ENCODE peak calls at places on chromosomes 12 and 14, in four cellular contexts. X, J, N and L are unnamed samples. For H3K36me3 and H3K9me3, the result is how much of the 10 kb centered on the place peaks cover.

GRCh38 chr14:51211149-51211548 is 28.9 kb upstream of the TMX1 start:
- DNase-seq in X (no peak), J (no peak), N (peak), L (no peak)

GRCh38 chr12:79988368-79988767 is 53.5 kb upstream of the PPP1R12A start:
- DNase-seq in J (no peak), X (no peak), N (peak), L (no peak)

GRCh38 chr14:51291016-51291415 is 51.0 kb downstream of the TMX1 start:
- DNase-seq in N (no peak), J (no peak), X (no peak), L (no peak)

GRCh38 chr14:106491851-106492250 is 965.5 kb downstream of the TMEM121 start:
- DNase-seq in J (no peak), N (no peak), X (no peak), L (peak)

GRCh38 chr12:49190317-49190716 is 1.4 kb upstream of the TUBA1A start:
- DNase-seq in J (no peak), N (no peak), X (no peak), L (no peak)

GRCh38 chr14:60815371-60815770 is 80.8 kb downstream of the MNAT1 start:
- DNase-seq in N (no peak), X (no peak), J (no peak), L (no peak)

GRCh38 chr12:115312901-115313300 is 628.9 kb upstream of the TBX3 start:
- DNase-seq in N (no peak), X (no peak), J (no peak), L (no peak)

GRCh38 chr12:53452159-53453077 is 516 bp downstream of the PCBP2 start:
- DNase-seq in N (peak), X (peak), J (peak), L (peak)

GRCh38 chr12:65619018-65619417 is 205.3 kb upstream of the HMGA2 start:
- DNase-seq in N (no peak), J (no peak), X (no peak), L (no peak)

GRCh38 chr14:56144176-56144575 is 26.0 kb downstream of the PELI2 start:
- DNase-seq in X (no peak), N (no peak), J (no peak), L (no peak)

GRCh38 chr14:65847065-65847847 is 434.7 kb downstream of the FUT8 start:
- DNase-seq in N (no peak), X (no peak), J (no peak), L (no peak)

GRCh38 chr12:51127050-51127729 is 43.8 kb upstream of the CSRNP2 start:
- DNase-seq in N (peak), J (no peak), X (no peak), L (no peak)

GRCh38 chr12:7555752-7556151 is 52.2 kb upstream of the CD163 start:
- DNase-seq in J (peak), X (no peak), N (peak), L (no peak)

GRCh38 chr12:96197503-96198272 is 3.5 kb downstream of the ELK3 start:
- DNase-seq in J (peak), X (no peak), N (peak), L (no peak)

GRCh38 chr14:72731252-72732020 is 162.5 kb downstream of the DPF3 start:
- DNase-seq in N (no peak), J (no peak), X (no peak), L (no peak)

GRCh38 chr14:106493962-106494823 is 967.8 kb downstream of the TMEM121 start:
- DNase-seq in N (no peak), J (no peak), X (no peak), L (no peak)

GRCh38 chr12:1594045-1594294 is 411 bp downstream of the FBXL14 start:
- DNase-seq in N (no peak), X (peak), J (no peak), L (no peak)

GRCh38 chr12:1805441-1806081 is 14.8 kb upstream of the LRTM2 start:
- DNase-seq in X (no peak), J (no peak), N (no peak), L (no peak)

GRCh38 chr14:46136456-46136855 is 515.1 kb downstream of the RPL10L start:
- DNase-seq in X (no peak), J (peak), N (no peak), L (no peak)

GRCh38 chr14:73269729-73270651 is 32.7 kb downstream of the PAPLN start:
- DNase-seq in N (peak), X (no peak), J (peak), L (no peak)

GRCh38 chr12:92634730-92635129 is 68.1 kb upstream of the PLEKHG7 start:
- DNase-seq in N (no peak), X (no peak), J (no peak), L (no peak)

GRCh38 chr12:67451206-67451605 is 182.0 kb downstream of the CAND1 start:
- DNase-seq in N (no peak), X (no peak), J (no peak), L (no peak)

GRCh38 chr12:81617915-81618314 is 141.2 kb downstream of the PPFIA2 start:
- DNase-seq in N (no peak), J (no peak), X (no peak), L (no peak)

GRCh38 chr14:103712633-103713247 is 2.5 kb downstream of the XRCC3 start:
- DNase-seq in N (no peak), X (no peak), J (no peak), L (no peak)

GRCh38 chr12:96478011-96478410 is 11.4 kb upstream of the CFAP54 start:
- DNase-seq in N (no peak), X (no peak), J (no peak), L (no peak)

GRCh38 chr12:50220357-50221061 is 53.3 kb upstream of the CERS5 start:
- DNase-seq in X (no peak), J (peak), N (peak), L (no peak)

GRCh38 chr12:22543246-22544037 is 900 bp downstream of the C2CD5 start:
- DNase-seq in J (peak), X (peak), N (peak), L (no peak)

GRCh38 chr12:109440851-109441490 is 36.1 kb downstream of the KCTD10 start:
- DNase-seq in J (no peak), X (no peak), N (no peak), L (no peak)

GRCh38 chr12:79555006-79555925 is 135.5 kb downstream of the PAWR start:
- DNase-seq in J (peak), X (no peak), N (peak), L (no peak)

GRCh38 chr12:12684375-12685106 is 11.4 kb downstream of the GPR19 start:
- DNase-seq in X (no peak), N (peak), J (peak), L (no peak)

GRCh38 chr12:113128802-113129663 is 6.5 kb downstream of the RASAL1 start:
- DNase-seq in N (no peak), X (no peak), J (no peak), L (no peak)

GRCh38 chr12:109385339-109386078 is 37.8 kb downstream of the MYO1H start:
- DNase-seq in N (peak), X (peak), J (peak), L (no peak)

GRCh38 chr14:32129124-32129523 is 52.0 kb downstream of the ARHGAP5 start:
- DNase-seq in J (no peak), X (no peak), N (peak), L (no peak)

GRCh38 chr12:93540506-93540905 is 32.0 kb upstream of the SOCS2 start:
- DNase-seq in X (no peak), J (peak), N (no peak), L (no peak)

DNA sequence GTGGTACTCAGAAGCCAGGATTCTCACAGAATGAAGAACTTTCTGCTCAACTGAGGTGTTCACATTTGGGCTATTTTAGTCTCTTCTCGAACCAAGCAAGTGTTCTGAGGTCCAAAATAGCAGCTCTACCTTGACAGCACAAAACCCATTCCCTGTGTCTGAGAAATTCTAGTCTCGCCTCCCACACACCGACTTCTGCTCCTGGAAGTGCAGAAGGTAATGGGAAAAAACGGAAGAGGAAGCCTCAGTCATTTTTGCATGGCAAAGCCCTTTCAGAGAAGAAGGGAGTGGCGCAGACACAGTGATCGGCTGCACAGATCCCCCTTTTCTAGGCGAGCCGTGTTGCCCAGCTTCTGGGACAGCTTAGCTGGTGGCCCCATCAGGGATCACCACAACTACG is 31.2 kb upstream of the VPS33A start:
- DNase-seq in N (no peak), X (no peak), J (no peak), L (peak)
- H3K36me3 ChIP-seq in N (under half), X (under half), J (under half), L (half or more)

GRCh38 chr12:26937863-26938659 is at the start of the genes FGFR1OP2 and INTS13:
- DNase-seq in N (peak), J (peak), X (peak), L (peak)
- TF ChIP-seq POLR2A in N (peak), J (peak), X (peak), L (peak)

DNA sequence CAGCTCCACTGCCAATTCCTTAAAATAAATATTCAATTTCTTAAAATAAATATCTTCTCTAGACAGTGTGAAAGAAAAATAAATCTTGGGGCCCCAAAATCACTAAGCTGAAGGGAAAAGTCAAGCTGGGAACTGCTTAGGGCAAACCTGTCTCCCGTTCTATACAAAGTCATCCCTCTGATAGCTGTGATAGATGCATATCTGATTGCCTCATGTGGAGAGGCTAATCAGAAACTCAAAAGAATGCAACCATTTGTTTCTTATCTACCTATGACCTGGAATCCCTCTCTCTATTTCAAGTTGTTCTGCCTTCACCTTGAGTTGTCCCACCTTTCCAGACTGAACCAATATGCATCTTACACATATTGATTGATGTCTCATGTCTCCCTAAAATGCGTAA is 889.8 kb downstream of the TRHDE start:
- DNase-seq in N (no peak), X (no peak), J (no peak), L (no peak)
- H3K9me3 ChIP-seq in N (under half), X (under half), J (under half), L (under half)

GRCh38 chr14:94116701-94117100 is 6.2 kb downstream of the IFI27 start:
- DNase-seq in N (no peak), X (no peak), J (no peak), L (no peak)

GRCh38 chr14:94119071-94119470 is 8.5 kb downstream of the IFI27 start:
- DNase-seq in X (peak), J (no peak), N (no peak), L (no peak)

GRCh38 chr14:94115631-94116030 is 5.1 kb downstream of the IFI27 start:
- DNase-seq in J (no peak), N (no peak), X (no peak), L (no peak)

GRCh38 chr14:94115068-94115591 is 4.6 kb downstream of the IFI27 start:
- DNase-seq in N (no peak), J (peak), X (peak), L (no peak)

GRCh38 chr14:94117856-94118255 is 7.3 kb downstream of the IFI27 start:
- DNase-seq in J (no peak), X (peak), N (no peak), L (no peak)
- H3K36me3 ChIP-seq in J (under half), X (under half), N (under half), L (under half)

GRCh38 chr12:5493018-5493417 is 61.1 kb downstream of the NTF3 start:
- DNase-seq in J (no peak), X (no peak), N (no peak), L (no peak)

GRCh38 chr12:5498081-5498480 is 66.2 kb downstream of the NTF3 start:
- DNase-seq in X (no peak), J (no peak), N (peak), L (no peak)

GRCh38 chr12:5492562-5492961 is 60.7 kb downstream of the NTF3 start:
- DNase-seq in N (no peak), X (no peak), J (no peak), L (no peak)

GRCh38 chr12:5497329-5498058 is 65.6 kb downstream of the NTF3 start:
- DNase-seq in J (no peak), N (peak), X (no peak), L (no peak)

GRCh38 chr12:5494343-5494742 is 62.4 kb downstream of the NTF3 start:
- DNase-seq in J (no peak), N (no peak), X (no peak), L (no peak)
- TF ChIP-seq POLR2A in J (no peak), N (no peak), X (no peak), L (no peak)

GRCh38 chr12:130068741-130069140 is 93.5 kb upstream of the FZD10 start:
- DNase-seq in N (no peak), X (no peak), J (no peak), L (no peak)
- H3K9me3 ChIP-seq in N (under half), X (under half), J (under half), L (under half)